ENCODE peak calls at places on chromosomes 4 and X, in five cellular contexts. Y, P, T, N and C are unnamed samples.

GRCh38 chr4:121156822-121157769 is 7.0 kb downstream of the TNIP3 start:
- DNase-seq in Y (peak), P (no peak), T (peak), N (no peak), C (peak)

GRCh38 chr4:88661724-88662123 is 35.9 kb downstream of the NAP1L5 start:
- DNase-seq in Y (no peak), P (no peak), T (no peak), N (no peak), C (no peak)

GRCh38 chrX:150234126-150234525 is 129.0 kb upstream of the MAMLD1 start:
- DNase-seq in Y (no peak), P (no peak), T (no peak), N (no peak), C (no peak)

GRCh38 chr4:114180481-114180880 is 201.0 kb upstream of the ARSJ start:
- DNase-seq in Y (peak), P (no peak), T (no peak), N (peak), C (no peak)

GRCh38 chr4:8019396-8020365 is 80.0 kb upstream of the AFAP1 start:
- DNase-seq in Y (no peak), P (no peak), T (peak), N (peak), C (peak)

GRCh38 chrX:7019555-7019954 is 128.0 kb upstream of the STS start:
- DNase-seq in Y (no peak), P (no peak), T (no peak), N (no peak), C (no peak)

GRCh38 chr4:126533176-126533575 is 1099.6 kb upstream of the INTU start:
- DNase-seq in Y (no peak), P (no peak), T (no peak), N (no peak), C (no peak)

GRCh38 chr4:17688011-17688441 is 73.6 kb downstream of the MED28 start:
- DNase-seq in Y (no peak), P (peak), T (no peak), N (no peak), C (no peak)

GRCh38 chr4:166279261-166279660 is 406.2 kb downstream of the TLL1 start:
- DNase-seq in Y (no peak), P (no peak), T (no peak), N (no peak), C (no peak)

GRCh38 chr4:158622251-158622650 is 49.4 kb downstream of the C4orf46 start:
- DNase-seq in Y (no peak), P (no peak), T (no peak), N (no peak), C (no peak)

GRCh38 chr4:110753461-110753860 is 130.6 kb upstream of the PITX2 start:
- DNase-seq in Y (no peak), P (no peak), T (no peak), N (no peak), C (no peak)

GRCh38 chr4:132108784-132109183 is 1040.3 kb upstream of the PCDH10 start:
- DNase-seq in Y (no peak), P (no peak), T (no peak), N (no peak), C (no peak)

GRCh38 chr4:33696066-33696465 is 2548.2 kb downstream of the ARAP2 start:
- DNase-seq in Y (no peak), P (no peak), T (no peak), N (no peak), C (no peak)

GRCh38 chr4:10283761-10284160 is 167.2 kb upstream of the WDR1 start:
- DNase-seq in Y (no peak), P (no peak), T (no peak), N (no peak), C (no peak)

GRCh38 chr4:119512398-119512797 is 116.2 kb downstream of the PDE5A start:
- DNase-seq in Y (no peak), P (no peak), T (no peak), N (no peak), C (no peak)

GRCh38 chr4:168654206-168655174 is 157.6 kb downstream of the PALLD start:
- DNase-seq in Y (no peak), P (no peak), T (peak), N (no peak), C (no peak)

GRCh38 chr4:80694178-80694577 is 336.3 kb upstream of the BMP3 start:
- DNase-seq in Y (no peak), P (no peak), T (no peak), N (no peak), C (no peak)

GRCh38 chr4:123889376-123889945 is 492.9 kb downstream of the SPRY1 start:
- DNase-seq in Y (no peak), P (no peak), T (no peak), N (no peak), C (no peak)

GRCh38 chr4:142850478-142850877 is 4.4 kb upstream of the INPP4B start:
- DNase-seq in Y (no peak), P (no peak), T (no peak), N (no peak), C (no peak)

GRCh38 chr4:16967722-16968121 is 69.3 kb upstream of the LDB2 start:
- DNase-seq in Y (no peak), P (no peak), T (peak), N (no peak), C (peak)

GRCh38 chr4:136307765-136308164 is 1224.5 kb downstream of the PCDH18 start:
- DNase-seq in Y (no peak), P (no peak), T (no peak), N (no peak), C (no peak)

GRCh38 chr4:797066-797465 is 28.9 kb downstream of the CPLX1 start:
- DNase-seq in Y (no peak), P (no peak), T (no peak), N (no peak), C (no peak)

GRCh38 chrX:124274438-124275166 is 57.9 kb upstream of the TEX13D start:
- DNase-seq in Y (no peak), P (no peak), T (no peak), N (no peak), C (no peak)

GRCh38 chrX:13803116-13803515 is 13.8 kb downstream of the GPM6B start:
- DNase-seq in Y (no peak), P (no peak), T (no peak), N (no peak), C (no peak)

GRCh38 chrX:123803331-123803983 is 56.4 kb upstream of the XIAP start:
- DNase-seq in Y (no peak), P (no peak), T (no peak), N (peak), C (peak)

GRCh38 chr4:176230827-176231226 is 35.4 kb upstream of the SPATA4 start:
- DNase-seq in Y (no peak), P (no peak), T (no peak), N (no peak), C (no peak)
- H3K4me3 ChIP-seq in Y (no peak), P (no peak), T (no peak), N (no peak), C (no peak)

GRCh38 chr4:71355971-71356370 is 17.2 kb downstream of the SLC4A4 start:
- DNase-seq in Y (no peak), P (no peak), T (no peak), N (no peak), C (no peak)

GRCh38 chr4:71360844-71361243 is 22.0 kb downstream of the SLC4A4 start:
- DNase-seq in Y (no peak), P (no peak), T (no peak), N (no peak), C (no peak)

GRCh38 chr4:71355045-71355444 is 16.2 kb downstream of the SLC4A4 start:
- DNase-seq in Y (no peak), P (no peak), T (no peak), N (no peak), C (no peak)

GRCh38 chr4:71361476-71361875 is 22.7 kb downstream of the SLC4A4 start:
- DNase-seq in Y (no peak), P (no peak), T (no peak), N (no peak), C (no peak)

GRCh38 chr4:71356924-71357663 is 18.3 kb downstream of the SLC4A4 start:
- DNase-seq in Y (no peak), P (no peak), T (no peak), N (no peak), C (no peak)
- TF ChIP-seq CTCF in Y (no peak), P (no peak), T (no peak), N (no peak), C (no peak)

DNA sequence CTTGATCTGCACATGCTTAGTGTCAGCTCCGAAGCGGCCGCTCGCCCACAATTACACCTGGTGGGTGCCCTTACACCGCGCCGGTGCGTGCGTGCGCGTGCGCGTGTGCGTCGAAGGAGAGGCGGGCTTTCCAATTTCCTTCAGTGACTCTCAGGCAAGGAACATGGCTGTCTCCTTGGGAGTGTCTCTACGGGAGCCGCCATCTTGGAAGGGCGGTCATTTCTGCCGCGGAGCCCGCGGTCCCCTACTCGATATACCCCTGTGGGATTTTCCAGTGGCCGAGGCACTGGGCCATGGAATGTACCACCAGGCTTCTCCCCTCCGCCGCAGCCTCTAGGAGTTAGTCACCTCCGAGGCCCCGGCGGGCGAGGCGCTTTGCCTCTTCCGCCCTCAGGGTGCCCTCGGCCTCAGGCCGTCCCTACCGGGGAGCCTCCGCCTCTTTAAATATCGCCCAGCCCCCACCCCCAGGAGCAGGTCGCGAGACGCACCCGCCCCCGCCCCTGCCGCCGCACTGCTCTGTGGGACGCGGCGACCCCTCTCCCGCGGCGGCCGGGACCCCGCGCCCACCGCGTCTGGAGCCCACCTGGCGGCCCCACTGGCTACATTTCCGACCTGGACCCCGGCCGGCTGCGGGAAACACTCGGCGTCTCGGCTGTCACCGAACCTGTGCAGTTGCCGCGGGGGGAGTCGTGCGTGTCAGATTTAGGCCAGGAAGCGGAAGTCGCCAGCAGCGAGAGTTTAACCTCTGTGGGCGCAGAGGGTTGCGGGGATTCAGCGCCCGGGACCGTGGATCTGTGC is at the start of gene ZNF41:
- DNase-seq in Y (peak), P (no peak), T (peak), N (peak), C (peak)
- TF ChIP-seq POLR2A in Y (peak), P (no peak), T (peak), N (peak), C (no peak)

GRCh38 chr4:1863297-1864033 is 7.5 kb upstream of the LETM1 start:
- DNase-seq in Y (no peak), P (no peak), T (no peak), N (no peak), C (no peak)

GRCh38 chr4:1864076-1865008 is 6.9 kb upstream of the NSD2 start:
- DNase-seq in Y (no peak), P (no peak), T (no peak), N (no peak), C (no peak)

GRCh38 chr4:1862055-1862911 is 6.3 kb upstream of the LETM1 start:
- DNase-seq in Y (no peak), P (no peak), T (no peak), N (no peak), C (no peak)

GRCh38 chr4:1866095-1866755 is 5.0 kb upstream of the NSD2 start:
- DNase-seq in Y (no peak), P (no peak), T (no peak), N (no peak), C (no peak)

GRCh38 chr4:1862961-1863296 is 7.0 kb upstream of the LETM1 start:
- DNase-seq in Y (no peak), P (no peak), T (no peak), N (no peak), C (no peak)
- H3K4me3 ChIP-seq in Y (no peak), P (no peak), T (no peak), N (no peak), C (no peak)

GRCh38 chr4:75908555-75908954 is 6.3 kb upstream of the PPEF2 start:
- DNase-seq in Y (no peak), P (no peak), T (no peak), N (no peak), C (peak)
- TF ChIP-seq CTCF in Y (no peak), P (no peak), T (no peak), N (no peak), C (no peak)

DNA sequence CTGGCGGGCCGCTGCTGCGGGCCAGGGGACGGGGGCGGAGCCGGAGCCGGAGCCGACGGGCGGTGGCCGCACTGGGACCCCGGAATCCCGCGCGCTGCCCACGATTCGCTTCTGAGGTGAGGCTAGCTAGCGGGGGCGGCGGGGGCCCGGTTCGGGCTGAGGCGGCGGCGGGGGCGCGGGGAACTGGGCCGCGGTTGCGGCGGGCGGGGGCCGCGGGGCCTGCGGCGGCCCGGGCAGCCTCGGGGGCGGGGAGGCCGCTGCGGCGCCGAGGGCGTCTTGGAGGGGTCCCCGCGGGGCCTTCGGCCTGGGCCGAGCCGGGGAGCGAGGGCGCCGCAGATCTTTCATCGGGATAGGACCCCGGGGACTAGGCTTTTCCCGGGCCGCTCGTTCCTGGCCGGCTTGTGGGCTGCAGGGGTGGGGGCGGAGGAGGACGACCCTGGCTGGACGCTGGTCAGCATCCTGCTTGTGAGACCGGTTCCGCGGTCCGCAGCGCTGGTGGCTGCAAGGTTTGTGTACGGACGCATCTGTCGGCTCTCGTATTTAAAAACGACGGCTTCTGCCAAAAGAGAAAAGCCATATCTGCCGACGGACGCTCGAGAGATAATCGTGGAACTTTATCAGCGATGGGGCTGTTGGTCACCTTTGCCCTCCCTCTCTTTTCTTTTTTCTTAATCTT is 403 bp downstream of the ADD1 start:
- DNase-seq in Y (peak), P (no peak), T (peak), N (peak), C (no peak)
- TF ChIP-seq POLR2A in Y (no peak), P (no peak), T (no peak), N (no peak), C (no peak)